ENCODE peak calls at places on chromosome 9, in five cellular contexts. P, M, L, X and H are unnamed samples.
A peak's percentile ranks its signal among the peaks of the same experiment; 100 is the strongest.

GRCh38 chr9:95533996-95534680 is 17.4 kb upstream of the PTCH1 start:
- DNase-seq in P (no peak), M (no peak), L (no peak), X (no peak), H (no peak)

GRCh38 chr9:94995294-94995693 is 268.8 kb downstream of the AOPEP start:
- DNase-seq in P (no peak), M (no peak), L (no peak), X (no peak), H (no peak)

GRCh38 chr9:129586647-129587046 is 34.3 kb downstream of the C9orf50 start:
- DNase-seq in P (no peak), M (peak; percentile 41), L (peak; percentile 44), X (no peak), H (no peak)

GRCh38 chr9:36542355-36542754 is 30.3 kb upstream of the MELK start:
- DNase-seq in P (no peak), M (peak; percentile 4), L (no peak), X (no peak), H (no peak)

GRCh38 chr9:36543916-36544315 is 28.8 kb upstream of the MELK start:
- DNase-seq in P (peak; percentile 62), M (no peak), L (no peak), X (peak; percentile 79), H (no peak)

GRCh38 chr9:15308511-15308910 is 1.5 kb upstream of the TTC39B start:
- DNase-seq in P (no peak), M (no peak), L (no peak), X (no peak), H (no peak)

GRCh38 chr9:77512876-77513275 is 135.2 kb downstream of the GNA14 start:
- DNase-seq in P (no peak), M (no peak), L (no peak), X (no peak), H (peak; percentile 87)

GRCh38 chr9:136695435-136695895 is 8.2 kb upstream of the AGPAT2 start:
- DNase-seq in P (no peak), M (no peak), L (no peak), X (no peak), H (no peak)

GRCh38 chr9:110830495-110830894 is 161.9 kb downstream of the MUSK start:
- DNase-seq in P (no peak), M (no peak), L (no peak), X (no peak), H (no peak)

GRCh38 chr9:130143974-130144373 is 28.2 kb upstream of the NCS1 start:
- DNase-seq in P (no peak), M (no peak), L (no peak), X (no peak), H (no peak)

GRCh38 chr9:99011161-99011709 is 67.5 kb downstream of the COL15A1 start:
- DNase-seq in P (no peak), M (peak; percentile 46), L (no peak), X (no peak), H (no peak)

GRCh38 chr9:98287383-98287782 is 31.9 kb upstream of the TBC1D2 start:
- DNase-seq in P (no peak), M (peak; percentile 58), L (peak; percentile 44), X (no peak), H (no peak)

GRCh38 chr9:93155716-93156474 is 21.8 kb upstream of the NINJ1 start:
- DNase-seq in P (no peak), M (no peak), L (no peak), X (no peak), H (no peak)

GRCh38 chr9:101369286-101369685 is 15.5 kb downstream of the BAAT start:
- DNase-seq in P (no peak), M (no peak), L (no peak), X (no peak), H (no peak)

GRCh38 chr9:126376311-126376902 is 49.8 kb downstream of the MVB12B start:
- DNase-seq in P (peak; percentile 27), M (no peak), L (no peak), X (no peak), H (no peak)

GRCh38 chr9:112176410-112177010 is 1.4 kb upstream of the SUSD1 start:
- DNase-seq in P (no peak), M (no peak), L (no peak), X (no peak), H (no peak)

GRCh38 chr9:34373749-34374148 is 2.9 kb downstream of the MYORG start:
- DNase-seq in P (no peak), M (no peak), L (peak; percentile 51), X (no peak), H (no peak)

GRCh38 chr9:98784855-98785254 is 11.5 kb downstream of the ANKS6 start:
- DNase-seq in P (no peak), M (no peak), L (no peak), X (no peak), H (no peak)

GRCh38 chr9:36995927-36996471 is 38.1 kb downstream of the PAX5 start:
- DNase-seq in P (no peak), M (peak; percentile 64), L (peak; percentile 44), X (no peak), H (no peak)

GRCh38 chr9:33852216-33852826 is 35.4 kb downstream of the UBE2R2 start:
- DNase-seq in P (peak; percentile 65), M (peak; percentile 54), L (peak; percentile 63), X (peak; percentile 73), H (no peak)

GRCh38 chr9:19381656-19382055 is 1.6 kb upstream of the RPS6 start:
- DNase-seq in P (no peak), M (no peak), L (no peak), X (no peak), H (no peak)

GRCh38 chr9:27276182-27277030 is 20.5 kb downstream of the EQTN start:
- DNase-seq in P (no peak), M (peak; percentile 25), L (peak; percentile 60), X (no peak), H (no peak)

DNA sequence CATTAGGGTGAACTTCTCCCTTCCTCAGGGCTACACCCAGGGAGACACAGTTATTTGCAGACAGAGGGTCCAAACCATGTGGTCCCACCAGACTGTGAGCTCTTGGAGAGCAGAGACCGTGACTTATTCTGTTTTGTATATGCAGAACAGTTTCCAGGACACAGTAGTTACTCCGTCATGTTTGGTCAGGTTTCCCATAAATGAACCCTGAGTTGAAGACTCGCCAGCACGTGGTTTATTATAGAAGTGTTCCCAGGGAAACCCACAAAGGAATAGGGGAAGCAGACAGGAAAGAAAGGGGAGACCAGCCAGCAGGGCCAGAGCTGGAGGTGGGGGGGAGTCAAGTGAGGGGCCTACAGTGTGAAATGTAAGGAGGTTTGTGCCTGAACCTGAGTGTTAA is 19.1 kb upstream of the WHRN start:
- DNase-seq in P (no peak), M (no peak), L (no peak), X (no peak), H (no peak)
- TF ChIP-seq EP300 in P (no peak), M (no peak), L (no peak), X (no peak), H (no peak)

GRCh38 chr9:69254223-69254622 is 70.8 kb upstream of the ENTREP1 start:
- DNase-seq in P (no peak), M (no peak), L (no peak), X (no peak), H (no peak)
- H3K27me3 ChIP-seq in P (no peaks in the 10 kb centered on the region), M (no peaks in the 10 kb centered on the region), L (no peaks in the 10 kb centered on the region), X (no peaks in the 10 kb centered on the region), H (no peaks in the 10 kb centered on the region)

GRCh38 chr9:134525841-134526797 is 115.5 kb upstream of the COL5A1 start:
- DNase-seq in P (peak; percentile 24), M (no peak), L (no peak), X (no peak), H (no peak)
- TF ChIP-seq CTCF in P (no peak), M (no peak), L (no peak), X (no peak), H (no peak)

DNA sequence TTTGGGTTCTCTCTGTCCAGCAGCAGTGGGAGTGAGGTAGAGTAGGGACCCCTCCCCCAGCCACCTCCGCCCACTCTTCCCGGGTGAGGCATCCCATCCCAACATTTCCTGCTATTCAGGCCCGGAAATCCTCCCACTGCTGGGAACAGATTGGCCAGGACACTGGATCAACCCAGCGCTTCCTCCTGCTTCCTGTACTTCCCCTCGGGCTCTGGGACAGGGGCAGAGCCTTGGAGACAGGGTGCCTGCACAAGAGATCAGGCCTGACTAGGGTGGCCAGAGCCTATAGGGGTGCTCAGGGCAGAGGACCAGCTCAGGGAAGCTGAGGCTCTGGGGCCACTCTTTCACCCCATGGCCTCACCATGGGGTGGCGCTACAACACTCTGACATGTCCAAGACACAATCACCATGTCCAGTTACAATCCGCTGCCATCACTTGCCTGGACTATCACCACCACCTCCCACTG is 14.5 kb downstream of the SH2D3C start:
- DNase-seq in P (no peak), M (peak; percentile 85), L (no peak), X (no peak), H (no peak)
- TF ChIP-seq EP300 in P (peak; percentile 64), M (no peak), L (no peak), X (no peak), H (peak; percentile 67)

DNA sequence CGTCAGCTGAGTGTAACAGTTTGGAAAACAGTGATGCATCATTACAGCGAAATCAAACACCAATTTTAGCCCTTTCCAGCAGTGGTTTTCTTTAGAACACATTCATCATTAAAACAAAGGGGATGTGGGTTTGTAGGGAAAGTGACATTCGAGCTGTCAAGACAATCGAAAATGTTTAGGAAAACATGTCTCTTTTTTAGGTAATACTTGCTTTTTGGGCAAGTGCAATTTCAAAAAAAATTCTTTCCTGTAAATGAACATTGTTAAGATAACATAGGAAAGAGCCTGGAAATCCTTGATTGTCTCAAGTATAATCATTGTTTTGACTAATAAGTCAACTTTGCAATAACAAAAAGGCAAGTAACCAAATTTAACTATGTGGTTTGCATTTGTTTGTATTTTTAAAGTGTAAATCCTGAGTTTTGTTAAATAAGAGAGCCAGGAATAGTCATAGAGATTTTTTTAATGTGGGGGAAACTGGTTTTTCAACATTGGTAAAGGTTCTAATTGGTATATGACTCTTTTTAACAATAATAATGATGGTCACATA is 182.5 kb downstream of the TTLL11 start:
- DNase-seq in P (no peak), M (no peak), L (no peak), X (no peak), H (no peak)
- H3K27me3 ChIP-seq in P (no peaks in the 10 kb centered on the region), M (peaks cover 6% of the 10 kb centered on the region), L (no peaks in the 10 kb centered on the region), X (no peaks in the 10 kb centered on the region), H (no peaks in the 10 kb centered on the region)

DNA sequence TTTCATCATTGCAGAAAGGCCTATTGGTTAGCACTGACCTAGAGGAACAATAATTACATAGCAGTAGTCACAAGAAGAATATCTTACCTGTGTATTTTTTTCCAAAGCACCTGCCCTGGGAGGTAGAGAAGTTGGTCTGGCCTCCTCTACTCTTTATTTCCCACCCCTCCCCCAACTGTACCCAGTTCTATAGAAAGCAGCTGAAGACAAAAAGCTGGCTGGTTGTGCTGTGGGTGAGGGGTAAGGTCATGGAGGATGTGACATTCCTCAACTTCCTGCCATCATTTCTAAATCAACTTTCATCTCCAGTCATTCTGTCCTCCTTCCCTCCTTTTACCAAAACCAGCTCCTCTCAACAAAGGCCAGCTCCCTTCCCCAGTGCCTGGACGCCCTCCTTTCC is 7.0 kb upstream of the STRBP start:
- DNase-seq in P (no peak), M (no peak), L (no peak), X (no peak), H (no peak)
- TF ChIP-seq CTCF in P (no peak), M (no peak), L (no peak), X (no peak), H (no peak)

GRCh38 chr9:118104385-118104784 is 400.2 kb downstream of the TLR4 start:
- DNase-seq in P (no peak), M (no peak), L (no peak), X (no peak), H (no peak)
- TF ChIP-seq EP300 in P (no peak), M (no peak), L (no peak), X (no peak), H (no peak)

GRCh38 chr9:124012368-124013262 is 1.0 kb downstream of the LHX2 start:
- DNase-seq in P (no peak), M (no peak), L (no peak), X (peak; percentile 49), H (no peak)
- H3K27me3 ChIP-seq in P (peaks cover 99% of the 10 kb centered on the region), M (peaks cover 89% of the 10 kb centered on the region), L (peaks cover 95% of the 10 kb centered on the region), X (peaks cover 100% of the 10 kb centered on the region), H (peaks cover 96% of the 10 kb centered on the region)